ENCODE peak calls at places on chromosomes 11 and 22, in nine cellular contexts. N is HCT116, K is cardiac fibroblast, P is colonic mucosa, R is AG04449, D is dorsolateral prefrontal cortex, X is mucosa of descending colon, A is BE2C, W is RWPE1. I is an unnamed sample.

GRCh38 chr11:10657308-10658271 is 36.0 kb downstream of the IRAG1 start:
- DNase-seq in N (no peak), K (peak), P (no peak), R (no peak), D (no peak), X (no peak), A (no peak), W (peak), I (no peak)

GRCh38 chr11:102472127-102472526 is 19.6 kb upstream of the TMEM123 start:
- DNase-seq in N (no peak), K (no peak), P (no peak), R (no peak), D (no peak), X (no peak), A (no peak), W (no peak), I (no peak)

GRCh38 chr11:3903207-3903896 is 47.9 kb downstream of the STIM1 start:
- DNase-seq in N (no peak), K (peak), P (no peak), R (no peak), D (no peak), X (no peak), A (no peak), W (no peak), I (no peak)

GRCh38 chr11:1845571-1846452 is 7.0 kb downstream of the TNNI2 start:
- DNase-seq in N (no peak), K (no peak), P (no peak), R (no peak), D (no peak), X (peak), A (no peak), W (no peak), I (no peak)

GRCh38 chr11:13336246-13336873 is 58.8 kb downstream of the BMAL1 start:
- DNase-seq in N (no peak), K (no peak), P (no peak), R (no peak), D (no peak), X (no peak), A (no peak), W (no peak), I (no peak)

GRCh38 chr11:125347261-125347585 is 148.8 kb downstream of the FEZ1 start:
- DNase-seq in N (no peak), K (no peak), P (no peak), R (no peak), D (no peak), X (no peak), A (no peak), W (no peak), I (no peak)

GRCh38 chr22:27990879-27991278 is 71.8 kb upstream of the PITPNB start:
- DNase-seq in N (peak), K (peak), P (peak), R (no peak), D (peak), X (no peak), A (peak), W (no peak), I (peak)

GRCh38 chr11:125112235-125112604 is 794 bp upstream of the TMEM218 start:
- DNase-seq in N (no peak), K (no peak), P (no peak), R (no peak), D (no peak), X (no peak), A (no peak), W (no peak), I (no peak)

GRCh38 chr11:2963112-2963754 is 28.9 kb downstream of the NAP1L4 start:
- DNase-seq in N (no peak), K (no peak), P (no peak), R (no peak), D (no peak), X (no peak), A (no peak), W (no peak), I (no peak)

GRCh38 chr11:72812968-72813739 is 1.1 kb upstream of the ATG16L2 start:
- DNase-seq in N (peak), K (peak), P (peak), R (no peak), D (no peak), X (peak), A (peak), W (peak), I (peak)

GRCh38 chr22:37965940-37966664 is 12.6 kb downstream of the POLR2F start:
- DNase-seq in N (no peak), K (no peak), P (no peak), R (no peak), D (no peak), X (no peak), A (no peak), W (no peak), I (no peak)

GRCh38 chr11:73372371-73372993 is 3.7 kb upstream of the RELT start:
- DNase-seq in N (peak), K (peak), P (no peak), R (no peak), D (no peak), X (no peak), A (no peak), W (no peak), I (no peak)

GRCh38 chr22:23105304-23105703 is 35.0 kb downstream of the GNAZ start:
- DNase-seq in N (no peak), K (no peak), P (no peak), R (no peak), D (no peak), X (no peak), A (no peak), W (no peak), I (no peak)

GRCh38 chr22:25067851-25068421 is 115.4 kb downstream of the KIAA1671 start:
- DNase-seq in N (no peak), K (no peak), P (no peak), R (no peak), D (peak), X (peak), A (peak), W (no peak), I (peak)

GRCh38 chr11:61911701-61912529 is 5.5 kb downstream of the RAB3IL1 start:
- DNase-seq in N (no peak), K (no peak), P (peak), R (no peak), D (peak), X (peak), A (no peak), W (no peak), I (no peak)

GRCh38 chr22:18110194-18110943 is at the start of gene TUBA8:
- DNase-seq in N (no peak), K (peak), P (no peak), R (no peak), D (peak), X (peak), A (peak), W (peak), I (peak)

GRCh38 chr22:37674248-37674647 is 1.2 kb upstream of the LGALS1 start:
- DNase-seq in N (no peak), K (no peak), P (no peak), R (no peak), D (no peak), X (no peak), A (no peak), W (no peak), I (no peak)

GRCh38 chr11:72821221-72821919 is 7.2 kb downstream of the ATG16L2 start:
- DNase-seq in N (no peak), K (no peak), P (peak), R (no peak), D (peak), X (peak), A (no peak), W (no peak), I (no peak)

GRCh38 chr22:33271390-33272161 is 213.4 kb upstream of the SYN3 start:
- DNase-seq in N (no peak), K (peak), P (peak), R (no peak), D (peak), X (peak), A (no peak), W (no peak), I (no peak)

GRCh38 chr11:112412383-112412782 is 151.7 kb upstream of the PLET1 start:
- DNase-seq in N (no peak), K (no peak), P (no peak), R (no peak), D (no peak), X (no peak), A (no peak), W (peak), I (no peak)

GRCh38 chr22:40238425-40239344 is 61.0 kb downstream of the TNRC6B start:
- DNase-seq in N (no peak), K (peak), P (no peak), R (peak), D (no peak), X (no peak), A (no peak), W (peak), I (no peak)

GRCh38 chr22:39432361-39432811 is 24.4 kb upstream of the MGAT3 start:
- DNase-seq in N (no peak), K (no peak), P (no peak), R (no peak), D (no peak), X (peak), A (no peak), W (no peak), I (no peak)

GRCh38 chr11:130431337-130431773 is 2.9 kb upstream of the ADAMTS8 start:
- DNase-seq in N (peak), K (peak), P (peak), R (no peak), D (peak), X (peak), A (peak), W (peak), I (peak)

GRCh38 chr11:72578541-72578940 is 95.7 kb downstream of the PDE2A start:
- DNase-seq in N (no peak), K (no peak), P (no peak), R (no peak), D (peak), X (no peak), A (peak), W (no peak), I (no peak)

GRCh38 chr11:33897761-33898403 is 6.0 kb upstream of the LMO2 start:
- DNase-seq in N (no peak), K (no peak), P (no peak), R (no peak), D (no peak), X (no peak), A (no peak), W (no peak), I (no peak)

GRCh38 chr22:42816339-42816738 is 40.7 kb downstream of the ARFGAP3 start:
- DNase-seq in N (no peak), K (no peak), P (no peak), R (no peak), D (no peak), X (no peak), A (no peak), W (no peak), I (no peak)

GRCh38 chr22:40684728-40685127 is 5.4 kb downstream of the MCHR1 start:
- DNase-seq in N (no peak), K (no peak), P (no peak), R (no peak), D (no peak), X (no peak), A (no peak), W (no peak), I (no peak)

GRCh38 chr11:2402106-2402505 is 1.6 kb downstream of the TSSC4 start:
- DNase-seq in N (no peak), K (no peak), P (no peak), R (no peak), D (no peak), X (no peak), A (no peak), W (no peak), I (no peak)

GRCh38 chr11:62702241-62702640 is 5.0 kb downstream of the BSCL2 start:
- DNase-seq in N (no peak), K (no peak), P (no peak), R (no peak), D (no peak), X (no peak), A (no peak), W (no peak), I (no peak)

GRCh38 chr11:79196950-79197349 is 243.9 kb downstream of the TENM4 start:
- DNase-seq in N (no peak), K (no peak), P (no peak), R (no peak), D (no peak), X (no peak), A (no peak), W (peak), I (no peak)

GRCh38 chr11:79940976-79941735 is 500.3 kb upstream of the TENM4 start:
- DNase-seq in N (no peak), K (no peak), P (no peak), R (peak), D (no peak), X (no peak), A (no peak), W (peak), I (no peak)

GRCh38 chr11:103863497-103863896 is 172.9 kb upstream of the DDI1 start:
- DNase-seq in N (no peak), K (peak), P (no peak), R (peak), D (no peak), X (no peak), A (no peak), W (no peak), I (no peak)

GRCh38 chr11:125724125-125724524 is 22.0 kb upstream of the PATE1 start:
- DNase-seq in N (peak), K (peak), P (no peak), R (no peak), D (no peak), X (no peak), A (no peak), W (no peak), I (no peak)

GRCh38 chr22:30640361-30640760 is 4.8 kb downstream of the SLC35E4 start:
- DNase-seq in N (no peak), K (no peak), P (no peak), R (no peak), D (no peak), X (no peak), A (peak), W (no peak), I (no peak)

GRCh38 chr22:30634477-30635233 is 926 bp upstream of the SLC35E4 start:
- DNase-seq in N (peak), K (peak), P (peak), R (peak), D (peak), X (peak), A (peak), W (peak), I (peak)

GRCh38 chr22:30635273-30636225 is at the start of gene SLC35E4:
- DNase-seq in N (peak), K (peak), P (peak), R (peak), D (peak), X (peak), A (peak), W (peak), I (peak)

GRCh38 chr22:30637701-30638114 is 2.1 kb downstream of the SLC35E4 start:
- DNase-seq in N (no peak), K (no peak), P (no peak), R (no peak), D (no peak), X (no peak), A (no peak), W (no peak), I (no peak)

GRCh38 chr22:30636226-30637077 is 871 bp downstream of the SLC35E4 start:
- DNase-seq in N (no peak), K (no peak), P (peak), R (no peak), D (peak), X (peak), A (peak), W (no peak), I (no peak)
- TF ChIP-seq CTCF in N (no peak), K (no peak), P (no peak), R (peak), D (no peak), X (no peak), A (no peak), W (no peak), I (no peak)

DNA sequence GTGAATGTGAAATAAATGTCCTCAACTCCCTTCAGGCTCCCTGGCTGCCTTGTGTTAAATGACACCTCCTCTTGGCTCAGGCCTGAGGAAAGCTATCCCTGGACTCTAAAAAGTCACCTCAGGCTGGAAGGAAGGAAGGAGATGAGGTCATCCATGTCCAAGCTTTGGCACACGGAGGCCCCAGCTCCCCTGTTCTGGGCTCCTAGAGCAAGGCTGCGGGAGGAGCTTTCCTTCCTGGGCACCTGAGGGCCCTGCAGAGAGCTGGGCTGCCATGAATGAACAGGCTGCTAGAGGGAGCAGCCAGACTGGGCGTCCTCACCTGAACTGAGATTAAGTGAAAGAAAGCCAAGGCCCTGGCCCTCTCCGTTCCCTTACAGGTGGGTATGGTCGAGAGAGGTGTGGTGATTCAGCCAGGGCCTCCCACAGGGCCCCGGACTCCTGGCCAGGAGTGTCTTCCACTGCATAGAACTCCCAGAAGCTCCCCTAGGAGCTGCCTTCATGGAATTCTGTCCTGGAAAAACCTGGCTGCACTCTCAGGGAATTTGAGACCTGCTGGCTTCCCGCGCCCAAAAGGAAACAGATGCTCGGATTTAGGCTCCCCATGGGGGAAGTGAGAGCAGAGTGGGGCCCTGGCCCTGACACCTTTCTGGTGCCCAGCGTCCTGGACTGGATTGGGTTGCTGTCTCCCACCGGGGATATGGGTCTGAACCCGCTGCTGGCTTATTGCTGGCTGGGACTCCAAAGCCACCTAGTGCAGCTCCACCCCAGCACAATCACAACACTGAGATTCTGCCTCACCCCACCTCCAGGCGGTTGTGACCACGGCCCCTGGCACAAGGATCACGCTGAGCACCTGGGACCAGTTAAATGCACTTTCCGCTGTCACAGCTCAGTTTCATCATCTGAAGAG is 22.2 kb downstream of the MYBPC3 start:
- DNase-seq in N (no peak), K (peak), P (no peak), R (no peak), D (no peak), X (no peak), A (no peak), W (no peak), I (no peak)
- TF ChIP-seq CTCF in N (no peak), K (no peak), P (no peak), R (no peak), D (no peak), X (no peak), A (no peak), W (no peak), I (no peak)

GRCh38 chr11:47541070-47541469 is 11.9 kb downstream of the CELF1 start:
- DNase-seq in N (no peak), K (no peak), P (no peak), R (no peak), D (no peak), X (no peak), A (no peak), W (no peak), I (no peak)

GRCh38 chr11:47536925-47537324 is 16.0 kb downstream of the CELF1 start:
- DNase-seq in N (no peak), K (no peak), P (no peak), R (no peak), D (no peak), X (no peak), A (no peak), W (no peak), I (no peak)

GRCh38 chr11:47534707-47535251 is 18.2 kb downstream of the CELF1 start:
- DNase-seq in N (no peak), K (no peak), P (no peak), R (no peak), D (no peak), X (no peak), A (no peak), W (no peak), I (no peak)

GRCh38 chr11:47539681-47540039 is 13.3 kb downstream of the CELF1 start:
- DNase-seq in N (no peak), K (no peak), P (no peak), R (no peak), D (no peak), X (no peak), A (no peak), W (peak), I (no peak)

GRCh38 chr11:47538741-47539575 is 14.0 kb downstream of the CELF1 start:
- DNase-seq in N (no peak), K (no peak), P (no peak), R (no peak), D (no peak), X (no peak), A (no peak), W (no peak), I (no peak)
- TF ChIP-seq CTCF in N (no peak), K (no peak), P (no peak), R (no peak), D (no peak), X (no peak), A (no peak), W (no peak), I (no peak)

DNA sequence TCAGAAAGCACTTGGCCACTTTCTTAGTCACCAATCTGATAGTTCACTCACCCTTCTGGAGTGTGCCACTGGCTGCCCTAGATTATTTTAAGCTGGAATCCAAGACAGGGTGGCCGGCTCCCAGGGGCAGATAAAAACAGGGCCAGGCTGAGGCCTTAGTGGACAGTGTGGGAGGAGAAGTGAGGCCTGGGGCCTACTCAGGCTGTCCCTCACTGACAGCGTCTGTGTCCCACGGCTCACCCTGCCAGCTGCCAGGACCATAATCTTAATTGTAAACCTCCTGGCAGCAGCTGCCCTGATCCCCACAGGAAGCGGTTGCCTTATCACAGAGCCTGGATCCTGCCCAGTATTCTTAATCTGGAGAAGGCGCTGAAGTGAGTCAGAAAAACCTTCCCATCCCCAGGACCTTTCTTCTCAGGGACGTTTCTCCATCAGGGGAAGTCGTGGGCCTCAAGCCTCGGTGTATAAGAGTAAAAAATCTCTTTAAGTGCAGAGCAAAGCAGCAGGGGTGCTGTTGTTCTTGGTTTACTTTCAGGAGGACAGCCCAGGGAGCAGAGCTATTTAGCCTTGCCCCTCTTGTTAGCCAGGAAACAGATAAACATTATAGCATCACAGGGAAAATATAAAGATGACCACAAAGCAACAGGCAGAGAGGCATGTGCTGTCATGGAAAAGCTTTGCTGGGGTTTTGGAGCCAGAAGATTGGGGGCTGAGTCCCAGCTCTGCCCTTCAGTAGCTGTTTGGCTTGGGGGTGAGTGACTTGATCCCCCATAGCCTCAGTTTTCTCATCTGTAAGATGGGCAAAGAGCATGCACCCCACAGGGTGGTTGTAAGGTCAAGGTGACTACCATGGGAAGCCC is 39.6 kb downstream of the TSPAN18 start:
- DNase-seq in N (no peak), K (peak), P (no peak), R (no peak), D (no peak), X (peak), A (peak), W (no peak), I (no peak)
- TF ChIP-seq CTCF in N (no peak), K (no peak), P (no peak), R (no peak), D (no peak), X (no peak), A (no peak), W (no peak), I (no peak)

GRCh38 chr11:123161386-123161785 is 33.7 kb downstream of the CLMP start:
- DNase-seq in N (no peak), K (peak), P (no peak), R (no peak), D (no peak), X (no peak), A (no peak), W (no peak), I (no peak)

GRCh38 chr11:123166095-123166559 is 28.9 kb downstream of the CLMP start:
- DNase-seq in N (no peak), K (peak), P (peak), R (peak), D (no peak), X (peak), A (peak), W (no peak), I (peak)

GRCh38 chr11:123159146-123159857 is 35.7 kb downstream of the CLMP start:
- DNase-seq in N (no peak), K (peak), P (no peak), R (no peak), D (no peak), X (no peak), A (no peak), W (no peak), I (no peak)

GRCh38 chr11:123164732-123165450 is 30.2 kb downstream of the CLMP start:
- DNase-seq in N (no peak), K (no peak), P (no peak), R (no peak), D (no peak), X (no peak), A (no peak), W (no peak), I (no peak)

GRCh38 chr11:123163621-123164020 is 31.4 kb downstream of the CLMP start:
- DNase-seq in N (no peak), K (no peak), P (no peak), R (no peak), D (no peak), X (no peak), A (no peak), W (no peak), I (no peak)
- TF ChIP-seq CTCF in N (peak), K (peak), P (no peak), R (no peak), D (no peak), X (no peak), A (peak), W (no peak), I (no peak)